ENCODE peak calls at places on chromosomes 5 and 9, in ten cellular contexts. J is left ventricle myocardium inferior, B is neural progenitor cell, S is WERI-Rb-1, D is mammary epithelial cell, F is brain microvascular endothelial cell, K is SK-N-SH, L is sigmoid colon, I is GM23338, C is Panc1. Y is an unnamed sample.

GRCh38 chr9:38154501-38155421 is 85.7 kb upstream of the SHB start:
- DNase-seq in L (peak; percentile 46), B (no peak), I (no peak), K (peak; percentile 76), S (peak; percentile 33), D (peak; percentile 61), J (no peak), C (no peak), F (no peak), Y (no peak)

GRCh38 chr5:81247441-81247972 is 14.4 kb downstream of the CKMT2 start:
- DNase-seq in D (peak; percentile 24), K (no peak), L (no peak), C (no peak), B (peak; percentile 53), J (no peak), F (peak; percentile 48), S (no peak), I (no peak), Y (no peak)

GRCh38 chr5:73464016-73464745 is 15.6 kb upstream of the FOXD1 start:
- DNase-seq in J (no peak), F (no peak), B (no peak), K (no peak), D (no peak), I (no peak), L (no peak), S (no peak), C (no peak), Y (no peak)

GRCh38 chr5:43121565-43122484 is 1.1 kb downstream of the ZNF131 start:
- DNase-seq in J (no peak), I (peak; percentile 65), L (no peak), C (no peak), K (peak; percentile 49), B (no peak), S (no peak), D (peak; percentile 48), F (peak; percentile 37), Y (no peak)

GRCh38 chr9:88651682-88652633 is 117.0 kb downstream of the NXNL2 start:
- DNase-seq in I (no peak), D (peak; percentile 98), C (no peak), K (no peak), S (no peak), L (peak; percentile 96), F (peak; percentile 100), B (no peak), J (peak; percentile 84), Y (peak; percentile 94)

GRCh38 chr5:76351577-76351976 is 51.5 kb upstream of the IQGAP2 start:
- DNase-seq in C (no peak), F (no peak), D (no peak), J (no peak), B (no peak), K (no peak), L (no peak), S (no peak), I (no peak), Y (no peak)

GRCh38 chr5:169300468-169301385 is at the start of gene SLIT3:
- DNase-seq in I (peak; percentile 89), L (peak; percentile 94), K (peak; percentile 90), S (no peak), D (peak; percentile 86), C (no peak), B (peak; percentile 93), J (peak; percentile 74), F (peak; percentile 43), Y (peak; percentile 94)

GRCh38 chr9:135241381-135242380 is 154.2 kb downstream of the OLFM1 start:
- DNase-seq in I (peak; percentile 58), J (no peak), S (peak; percentile 62), L (peak; percentile 56), F (no peak), C (no peak), B (peak; percentile 67), D (no peak), K (no peak), Y (no peak)

GRCh38 chr5:81631124-81631523 is 119.8 kb downstream of the SSBP2 start:
- DNase-seq in K (no peak), L (no peak), S (no peak), C (no peak), B (no peak), F (no peak), D (peak; percentile 11), I (no peak), J (no peak), Y (no peak)

GRCh38 chr9:109052416-109052815 is 39.1 kb upstream of the CTNNAL1 start:
- DNase-seq in D (no peak), B (no peak), L (no peak), C (no peak), K (no peak), S (no peak), F (peak; percentile 34), J (no peak), I (no peak), Y (no peak)

GRCh38 chr9:34744295-34745221 is 34.6 kb upstream of the CCL21 start:
- DNase-seq in L (peak; percentile 79), K (no peak), I (no peak), S (peak; percentile 89), C (no peak), F (peak; percentile 29), B (peak; percentile 34), D (peak; percentile 98), J (peak; percentile 40), Y (no peak)

GRCh38 chr9:82447343-82447742 is 458.8 kb downstream of the SPATA31D1 start:
- DNase-seq in B (no peak), D (no peak), F (no peak), C (no peak), S (no peak), I (no peak), K (no peak), L (no peak), J (no peak), Y (no peak)

GRCh38 chr9:110578896-110579752 is at the start of gene SVEP1:
- DNase-seq in F (peak; percentile 44), I (peak; percentile 70), B (peak; percentile 75), J (peak; percentile 44), C (no peak), L (peak; percentile 77), S (no peak), K (peak; percentile 75), D (peak; percentile 72), Y (no peak)

GRCh38 chr9:136603216-136603615 is 57.4 kb upstream of the NOTCH1 start:
- DNase-seq in B (no peak), C (no peak), J (no peak), D (no peak), I (no peak), K (no peak), F (no peak), L (no peak), S (no peak), Y (no peak)

GRCh38 chr9:132547976-132548730 is 34.3 kb upstream of the BARHL1 start:
- DNase-seq in D (no peak), C (no peak), B (no peak), I (no peak), K (no peak), S (no peak), L (no peak), F (peak; percentile 11), J (no peak), Y (no peak)

GRCh38 chr9:36862206-36863145 is 171.6 kb downstream of the PAX5 start:
- DNase-seq in C (peak; percentile 18), I (peak; percentile 84), D (peak; percentile 15), L (no peak), J (no peak), K (peak; percentile 80), F (peak; percentile 42), S (peak; percentile 44), B (peak; percentile 42), Y (no peak)

DNA sequence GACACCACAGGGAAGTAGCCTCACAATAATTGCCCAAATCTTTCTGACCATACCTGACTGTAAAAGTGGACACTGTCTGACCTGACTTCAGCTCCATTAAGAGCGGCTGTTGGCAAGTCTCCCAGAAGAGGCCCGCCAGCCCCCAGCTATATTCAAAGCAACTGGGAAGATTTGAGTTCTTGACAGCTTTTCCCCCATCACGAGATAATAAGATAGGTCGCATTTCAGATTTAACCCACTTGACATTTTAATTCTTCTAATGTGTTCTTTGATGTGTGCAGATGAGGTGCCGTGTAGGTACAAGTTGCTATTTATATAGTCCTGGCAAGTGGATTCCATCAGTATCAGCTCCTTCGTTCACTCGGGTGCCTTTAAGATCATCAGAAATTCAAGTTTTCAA is 345.7 kb downstream of the DRD1 start:
- DNase-seq in J (no peak), D (no peak), C (no peak), L (no peak), B (no peak), K (no peak), S (no peak), F (no peak), I (no peak), Y (no peak)
- H3K4me3 ChIP-seq in J (no peak overlapping the region), D (no peak overlapping the region), C (no peak overlapping the region), L (no peak overlapping the region), B (no peak overlapping the region), K (no peak overlapping the region), S (no peak overlapping the region), F (no peak overlapping the region), I (no peak overlapping the region), Y (no peak overlapping the region)

GRCh38 chr5:114097570-114097969 is 264.3 kb upstream of the KCNN2 start:
- DNase-seq in I (peak; percentile 45), F (no peak), C (no peak), B (no peak), J (no peak), D (no peak), L (no peak), K (no peak), S (no peak), Y (no peak)

GRCh38 chr5:114099161-114099560 is 262.7 kb upstream of the KCNN2 start:
- DNase-seq in S (no peak), B (no peak), K (no peak), L (no peak), J (no peak), C (no peak), F (no peak), I (no peak), D (no peak), Y (no peak)

GRCh38 chr5:114101153-114101552 is 260.7 kb upstream of the KCNN2 start:
- DNase-seq in K (peak; percentile 12), C (no peak), F (peak; percentile 67), B (peak; percentile 69), J (no peak), I (peak; percentile 72), S (no peak), D (peak; percentile 17), L (no peak), Y (no peak)
- TF ChIP-seq CTCF in K (peak; percentile 68), C (peak; percentile 41), F (peak; percentile 66), B (peak; percentile 65), J (peak; percentile 76), I (peak; percentile 75), S (peak; percentile 49), D (peak; percentile 75), L (no peak), Y (no peak)

DNA sequence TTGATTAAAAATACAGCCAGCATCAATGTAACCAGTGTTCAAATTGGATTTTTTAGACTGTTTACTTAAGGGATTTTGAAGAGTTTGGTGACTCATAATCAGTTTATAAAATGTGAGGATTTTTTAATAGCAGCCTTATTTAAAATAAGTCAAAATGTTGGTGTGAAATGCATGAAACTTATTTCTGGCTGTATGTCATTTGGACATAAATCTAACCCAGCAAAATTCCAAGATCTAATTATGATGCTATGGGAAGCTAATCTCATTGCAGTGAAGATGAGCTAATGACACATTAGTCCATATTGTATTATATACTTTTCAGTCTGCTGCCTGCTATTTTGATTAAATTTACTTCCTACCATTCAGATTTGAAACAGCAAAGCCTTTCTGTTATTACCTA is 140.3 kb downstream of the AOPEP start:
- DNase-seq in L (no peak), B (no peak), F (no peak), I (no peak), J (no peak), S (no peak), K (peak; percentile 17), D (no peak), C (no peak), Y (no peak)
- H3K27ac ChIP-seq in L (peak overlapping the region; percentile 74), B (no peak overlapping the region), F (peak overlapping the region; percentile 99), I (no peak overlapping the region), J (peak overlapping the region; percentile 94), S (peak overlapping the region; percentile 69), K (peak overlapping the region; percentile 97), D (peak overlapping the region; percentile 88), C (peak overlapping the region; percentile 96), Y (peak overlapping the region; percentile 86)

GRCh38 chr9:115672477-115673316 is 480.9 kb upstream of the PAPPA start:
- DNase-seq in L (no peak), I (peak; percentile 10), B (no peak), K (no peak), J (no peak), F (peak; percentile 97), D (peak; percentile 95), C (peak; percentile 57), S (no peak), Y (no peak)
- H3K4me3 ChIP-seq in L (no peak overlapping the region), I (no peak overlapping the region), B (no peak overlapping the region), K (peak overlapping the region; percentile 13), J (no peak overlapping the region), F (no peak overlapping the region), D (no peak overlapping the region), C (no peak overlapping the region), S (no peak overlapping the region), Y (no peak overlapping the region)

Y was measured in coronary artery.